ENCODE peak calls at places on chromosomes 5 and 9, in eight cellular contexts. One of them, this sample, is unnamed.

GRCh38 chr9:73121375-73121935 is 30.2 kb upstream of the ANXA1 start:
- DNase-seq in K562: no peak
- DNase-seq in A549: no peak
- DNase-seq in stomach: no peak
- DNase-seq in transverse colon: no peak
- DNase-seq in ovary: no peak
- DNase-seq in suprapubic skin: no peak
- DNase-seq in tibial nerve: no peak
- DNase-seq in this sample: no peak

GRCh38 chr9:76472925-76473324 is 13.9 kb downstream of the GCNT1 start:
- DNase-seq in K562: no peak
- DNase-seq in A549: no peak
- DNase-seq in stomach: no peak
- DNase-seq in transverse colon: peak
- DNase-seq in ovary: no peak
- DNase-seq in suprapubic skin: no peak
- DNase-seq in tibial nerve: no peak
- DNase-seq in this sample: no peak

GRCh38 chr5:89028579-89029272 is 145.7 kb upstream of the MEF2C start:
- DNase-seq in K562: no peak
- DNase-seq in A549: no peak
- DNase-seq in stomach: no peak
- DNase-seq in transverse colon: no peak
- DNase-seq in ovary: no peak
- DNase-seq in suprapubic skin: no peak
- DNase-seq in tibial nerve: no peak
- DNase-seq in this sample: no peak

GRCh38 chr5:142426676-142427364 is 102.0 kb upstream of the SPRY4 start:
- DNase-seq in K562: no peak
- DNase-seq in A549: no peak
- DNase-seq in stomach: no peak
- DNase-seq in transverse colon: no peak
- DNase-seq in ovary: no peak
- DNase-seq in suprapubic skin: no peak
- DNase-seq in tibial nerve: no peak
- DNase-seq in this sample: no peak

GRCh38 chr5:158543539-158544387 is 556.0 kb downstream of the EBF1 start:
- DNase-seq in K562: no peak
- DNase-seq in A549: no peak
- DNase-seq in stomach: no peak
- DNase-seq in transverse colon: no peak
- DNase-seq in ovary: no peak
- DNase-seq in suprapubic skin: no peak
- DNase-seq in tibial nerve: peak
- DNase-seq in this sample: no peak

GRCh38 chr5:7473668-7474215 is 77.8 kb downstream of the ADCY2 start:
- DNase-seq in K562: no peak
- DNase-seq in A549: no peak
- DNase-seq in stomach: no peak
- DNase-seq in transverse colon: no peak
- DNase-seq in ovary: no peak
- DNase-seq in suprapubic skin: no peak
- DNase-seq in tibial nerve: no peak
- DNase-seq in this sample: no peak

GRCh38 chr9:19049872-19050636 is 827 bp downstream of the RRAGA start:
- DNase-seq in K562: peak
- DNase-seq in A549: no peak
- DNase-seq in stomach: no peak
- DNase-seq in transverse colon: peak
- DNase-seq in ovary: no peak
- DNase-seq in suprapubic skin: no peak
- DNase-seq in tibial nerve: peak
- DNase-seq in this sample: no peak

GRCh38 chr5:169039592-169039991 is 261.3 kb downstream of the SLIT3 start:
- DNase-seq in K562: no peak
- DNase-seq in A549: no peak
- DNase-seq in stomach: no peak
- DNase-seq in transverse colon: no peak
- DNase-seq in ovary: no peak
- DNase-seq in suprapubic skin: no peak
- DNase-seq in tibial nerve: no peak
- DNase-seq in this sample: no peak

GRCh38 chr5:175689147-175689991 is 31.5 kb downstream of the HRH2 start:
- DNase-seq in K562: no peak
- DNase-seq in A549: no peak
- DNase-seq in stomach: no peak
- DNase-seq in transverse colon: peak
- DNase-seq in ovary: no peak
- DNase-seq in suprapubic skin: peak
- DNase-seq in tibial nerve: peak
- DNase-seq in this sample: no peak

GRCh38 chr5:135642934-135643333 is 64.1 kb upstream of the CXCL14 start:
- DNase-seq in K562: no peak
- DNase-seq in A549: no peak
- DNase-seq in stomach: no peak
- DNase-seq in transverse colon: no peak
- DNase-seq in ovary: no peak
- DNase-seq in suprapubic skin: no peak
- DNase-seq in tibial nerve: no peak
- DNase-seq in this sample: no peak

GRCh38 chr9:22169243-22169642 is 160.1 kb upstream of the CDKN2B start:
- DNase-seq in K562: no peak
- DNase-seq in A549: no peak
- DNase-seq in stomach: no peak
- DNase-seq in transverse colon: no peak
- DNase-seq in ovary: no peak
- DNase-seq in suprapubic skin: no peak
- DNase-seq in tibial nerve: no peak
- DNase-seq in this sample: no peak

GRCh38 chr5:160188968-160189319 is 40.4 kb upstream of the FABP6 start:
- DNase-seq in K562: no peak
- DNase-seq in A549: no peak
- DNase-seq in stomach: no peak
- DNase-seq in transverse colon: no peak
- DNase-seq in ovary: no peak
- DNase-seq in suprapubic skin: no peak
- DNase-seq in tibial nerve: no peak
- DNase-seq in this sample: no peak

GRCh38 chr5:121108725-121109124 is 644.6 kb downstream of the PRR16 start:
- DNase-seq in K562: peak
- DNase-seq in A549: no peak
- DNase-seq in stomach: no peak
- DNase-seq in transverse colon: no peak
- DNase-seq in ovary: no peak
- DNase-seq in suprapubic skin: no peak
- DNase-seq in tibial nerve: no peak
- DNase-seq in this sample: no peak

GRCh38 chr9:37968228-37968672 is 64.3 kb upstream of the SLC25A51 start:
- DNase-seq in K562: peak
- DNase-seq in A549: peak
- DNase-seq in stomach: no peak
- DNase-seq in transverse colon: peak
- DNase-seq in ovary: no peak
- DNase-seq in suprapubic skin: no peak
- DNase-seq in tibial nerve: no peak
- DNase-seq in this sample: no peak

GRCh38 chr5:10064546-10065215 is 185.0 kb downstream of the ATPSCKMT start:
- DNase-seq in K562: no peak
- DNase-seq in A549: no peak
- DNase-seq in stomach: no peak
- DNase-seq in transverse colon: no peak
- DNase-seq in ovary: no peak
- DNase-seq in suprapubic skin: no peak
- DNase-seq in tibial nerve: no peak
- DNase-seq in this sample: no peak

GRCh38 chr9:74748966-74749365 is 138.8 kb downstream of the TRPM6 start:
- DNase-seq in K562: no peak
- DNase-seq in A549: no peak
- DNase-seq in stomach: no peak
- DNase-seq in transverse colon: no peak
- DNase-seq in ovary: no peak
- DNase-seq in suprapubic skin: no peak
- DNase-seq in tibial nerve: no peak
- DNase-seq in this sample: no peak

GRCh38 chr5:64693636-64694035 is 3.3 kb downstream of the SHISAL2B start:
- DNase-seq in K562: no peak
- DNase-seq in A549: no peak
- DNase-seq in stomach: no peak
- DNase-seq in transverse colon: no peak
- DNase-seq in ovary: no peak
- DNase-seq in suprapubic skin: no peak
- DNase-seq in tibial nerve: no peak
- DNase-seq in this sample: no peak

GRCh38 chr5:370311-370958 is 48.9 kb downstream of the AHRR start:
- DNase-seq in K562: no peak
- DNase-seq in A549: no peak
- DNase-seq in stomach: peak
- DNase-seq in transverse colon: peak
- DNase-seq in ovary: no peak
- DNase-seq in suprapubic skin: peak
- DNase-seq in tibial nerve: no peak
- DNase-seq in this sample: peak

GRCh38 chr5:176792584-176793342 is 17.6 kb upstream of the UNC5A start:
- DNase-seq in K562: no peak
- DNase-seq in A549: no peak
- DNase-seq in stomach: no peak
- DNase-seq in transverse colon: no peak
- DNase-seq in ovary: no peak
- DNase-seq in suprapubic skin: no peak
- DNase-seq in tibial nerve: no peak
- DNase-seq in this sample: no peak
- H3K4me3 ChIP-seq in K562: no peak
- H3K4me3 ChIP-seq in A549: no peak
- H3K4me3 ChIP-seq in stomach: no peak
- H3K4me3 ChIP-seq in transverse colon: no peak
- H3K4me3 ChIP-seq in ovary: no peak
- H3K4me3 ChIP-seq in suprapubic skin: no peak
- H3K4me3 ChIP-seq in tibial nerve: no peak
- H3K4me3 ChIP-seq in this sample: no peak

DNA sequence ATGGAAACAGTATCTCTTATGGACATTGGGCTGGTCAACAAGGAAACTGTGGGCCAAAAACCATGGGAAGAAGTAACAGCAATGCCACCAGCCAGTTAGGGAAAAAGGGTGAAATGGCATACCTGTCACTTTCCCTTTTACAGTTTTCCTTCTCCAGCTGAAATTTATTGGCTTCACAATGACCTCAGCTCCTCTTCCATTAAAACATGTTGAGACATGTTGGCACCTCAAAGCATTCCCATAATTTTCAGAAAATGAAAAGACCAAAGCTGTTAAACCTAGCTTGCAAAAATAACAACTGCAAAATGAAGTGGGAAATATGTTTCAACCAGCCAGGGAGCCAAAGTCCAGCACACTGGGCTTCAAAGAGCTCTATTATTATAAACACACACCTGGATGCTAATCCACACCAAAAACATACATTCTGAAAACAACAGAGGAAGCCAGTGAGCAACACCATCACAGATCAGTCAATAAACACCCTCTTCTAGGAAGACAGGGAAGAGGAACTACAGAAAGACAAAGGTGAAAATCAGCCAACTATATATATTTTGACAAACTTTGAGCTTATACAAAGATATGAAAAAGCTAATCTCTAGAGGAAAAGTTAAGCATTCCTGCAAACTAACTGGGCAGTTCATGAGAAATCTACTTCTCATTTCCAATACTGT is 78.4 kb upstream of the PTGER4 start:
- DNase-seq in K562: no peak
- DNase-seq in A549: no peak
- DNase-seq in stomach: no peak
- DNase-seq in transverse colon: no peak
- DNase-seq in ovary: no peak
- DNase-seq in suprapubic skin: no peak
- DNase-seq in tibial nerve: no peak
- DNase-seq in this sample: no peak
- TF ChIP-seq EP300 in K562: no peak
- TF ChIP-seq EP300 in A549: no peak
- TF ChIP-seq EP300 in stomach: no peak
- TF ChIP-seq EP300 in transverse colon: no peak
- TF ChIP-seq EP300 in ovary: no peak
- TF ChIP-seq EP300 in suprapubic skin: no peak
- TF ChIP-seq EP300 in tibial nerve: no peak
- TF ChIP-seq EP300 in this sample: no peak

DNA sequence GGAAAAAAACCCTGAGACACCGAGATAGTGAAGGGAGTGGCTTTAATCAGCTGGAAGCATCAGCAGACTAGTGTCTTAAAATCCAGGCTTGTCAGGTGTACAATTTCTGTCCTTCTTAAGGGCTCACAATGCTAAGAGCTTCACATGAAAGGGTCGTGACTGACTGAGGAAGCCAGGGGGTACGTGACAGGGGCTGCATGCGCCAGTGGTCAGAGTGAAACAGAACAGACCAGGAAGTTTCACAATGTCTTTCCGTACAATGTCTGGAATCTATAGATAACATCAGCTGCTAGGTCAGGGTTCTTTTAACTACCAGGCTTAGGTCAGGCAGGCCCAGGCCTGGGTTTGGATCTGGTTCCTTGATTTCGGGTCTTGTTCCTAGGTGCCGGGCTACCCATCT is 253.0 kb downstream of the CDH10 start:
- DNase-seq in K562: no peak
- DNase-seq in A549: no peak
- DNase-seq in stomach: no peak
- DNase-seq in transverse colon: no peak
- DNase-seq in ovary: no peak
- DNase-seq in suprapubic skin: no peak
- DNase-seq in tibial nerve: no peak
- DNase-seq in this sample: no peak
- H3K4me3 ChIP-seq in K562: no peak
- H3K4me3 ChIP-seq in A549: no peak
- H3K4me3 ChIP-seq in stomach: no peak
- H3K4me3 ChIP-seq in transverse colon: no peak
- H3K4me3 ChIP-seq in ovary: no peak
- H3K4me3 ChIP-seq in suprapubic skin: no peak
- H3K4me3 ChIP-seq in tibial nerve: no peak
- H3K4me3 ChIP-seq in this sample: no peak

DNA sequence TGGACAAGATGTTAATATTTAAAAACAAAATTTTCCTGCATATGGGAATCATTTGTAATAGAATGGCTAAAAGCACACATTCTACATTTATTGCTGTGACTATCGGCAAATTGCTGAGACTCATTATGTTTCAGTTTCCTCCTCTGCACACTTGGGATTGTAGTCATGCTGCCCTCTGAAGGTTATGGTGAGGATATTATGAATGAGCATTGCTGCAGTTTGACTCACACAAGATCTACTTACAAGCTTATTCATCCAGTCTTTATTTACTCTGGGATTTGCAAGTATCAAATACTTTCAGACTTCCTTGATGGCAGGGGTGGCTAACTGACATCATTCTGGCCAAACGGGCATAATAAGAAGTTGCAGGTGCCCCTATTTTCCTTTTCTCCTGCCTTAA is 9.5 kb upstream of the NFIL3 start:
- DNase-seq in K562: no peak
- DNase-seq in A549: peak
- DNase-seq in stomach: no peak
- DNase-seq in transverse colon: no peak
- DNase-seq in ovary: no peak
- DNase-seq in suprapubic skin: no peak
- DNase-seq in tibial nerve: no peak
- DNase-seq in this sample: no peak
- TF ChIP-seq EP300 in K562: no peak
- TF ChIP-seq EP300 in A549: peak
- TF ChIP-seq EP300 in stomach: no peak
- TF ChIP-seq EP300 in transverse colon: no peak
- TF ChIP-seq EP300 in ovary: no peak
- TF ChIP-seq EP300 in suprapubic skin: no peak
- TF ChIP-seq EP300 in tibial nerve: no peak
- TF ChIP-seq EP300 in this sample: no peak

This sample was measured in upper lobe of left lung.